ENCODE peak calls at places on chromosomes 16 and 17, in seven cellular contexts. One of them, this sample, is unnamed.

GRCh38 chr17:28925912-28926365 is 23.1 kb upstream of the DHRS13 start:
- DNase-seq in body of pancreas: no peak
- DNase-seq in left ventricle myocardium inferior: no peak
- DNase-seq in HFF-Myc: peak
- DNase-seq in stomach: no peak
- DNase-seq in endothelial cell: no peak
- DNase-seq in uterus: no peak
- DNase-seq in this sample: peak

GRCh38 chr17:51289776-51290175 is 29.4 kb downstream of the UTP18 start:
- DNase-seq in uterus: no peak
- DNase-seq in stomach: no peak
- DNase-seq in endothelial cell: no peak
- DNase-seq in HFF-Myc: no peak
- DNase-seq in body of pancreas: no peak
- DNase-seq in left ventricle myocardium inferior: no peak
- DNase-seq in this sample: peak

GRCh38 chr16:21638573-21638975 is 13.8 kb downstream of the IGSF6 start:
- DNase-seq in endothelial cell: no peak
- DNase-seq in body of pancreas: no peak
- DNase-seq in uterus: no peak
- DNase-seq in stomach: no peak
- DNase-seq in left ventricle myocardium inferior: no peak
- DNase-seq in HFF-Myc: no peak
- DNase-seq in this sample: peak

GRCh38 chr16:19432429-19432828 is 14.7 kb downstream of the TMC5 start:
- DNase-seq in endothelial cell: peak
- DNase-seq in left ventricle myocardium inferior: no peak
- DNase-seq in stomach: no peak
- DNase-seq in HFF-Myc: no peak
- DNase-seq in uterus: no peak
- DNase-seq in body of pancreas: peak
- DNase-seq in this sample: no peak

GRCh38 chr16:593406-593805 is 3.5 kb downstream of the RAB40C start:
- DNase-seq in uterus: no peak
- DNase-seq in HFF-Myc: no peak
- DNase-seq in stomach: peak
- DNase-seq in left ventricle myocardium inferior: no peak
- DNase-seq in body of pancreas: peak
- DNase-seq in endothelial cell: no peak
- DNase-seq in this sample: no peak

GRCh38 chr17:69367298-69367697 is 40.4 kb upstream of the ABCA5 start:
- DNase-seq in body of pancreas: no peak
- DNase-seq in HFF-Myc: no peak
- DNase-seq in left ventricle myocardium inferior: no peak
- DNase-seq in uterus: no peak
- DNase-seq in endothelial cell: no peak
- DNase-seq in stomach: no peak
- DNase-seq in this sample: no peak

GRCh38 chr17:8108972-8109668 is 9.2 kb downstream of the ALOXE3 start:
- DNase-seq in stomach: no peak
- DNase-seq in body of pancreas: no peak
- DNase-seq in HFF-Myc: no peak
- DNase-seq in endothelial cell: no peak
- DNase-seq in uterus: no peak
- DNase-seq in left ventricle myocardium inferior: no peak
- DNase-seq in this sample: no peak

GRCh38 chr17:76816590-76817135 is 51.5 kb upstream of the MGAT5B start:
- DNase-seq in endothelial cell: peak
- DNase-seq in stomach: peak
- DNase-seq in HFF-Myc: no peak
- DNase-seq in left ventricle myocardium inferior: peak
- DNase-seq in uterus: no peak
- DNase-seq in body of pancreas: peak
- DNase-seq in this sample: peak

GRCh38 chr17:21019976-21020575 is 22.7 kb downstream of the USP22 start:
- DNase-seq in HFF-Myc: no peak
- DNase-seq in left ventricle myocardium inferior: peak
- DNase-seq in stomach: peak
- DNase-seq in body of pancreas: no peak
- DNase-seq in endothelial cell: no peak
- DNase-seq in uterus: no peak
- DNase-seq in this sample: peak

GRCh38 chr17:1907818-1908698 is 78.3 kb downstream of the RPA1 start:
- DNase-seq in left ventricle myocardium inferior: no peak
- DNase-seq in stomach: no peak
- DNase-seq in endothelial cell: peak
- DNase-seq in body of pancreas: no peak
- DNase-seq in HFF-Myc: no peak
- DNase-seq in uterus: no peak
- DNase-seq in this sample: no peak

GRCh38 chr17:13204607-13205237 is 186.9 kb upstream of the ELAC2 start:
- DNase-seq in stomach: no peak
- DNase-seq in uterus: no peak
- DNase-seq in body of pancreas: no peak
- DNase-seq in endothelial cell: no peak
- DNase-seq in HFF-Myc: no peak
- DNase-seq in left ventricle myocardium inferior: no peak
- DNase-seq in this sample: no peak

GRCh38 chr17:1188812-1189211 is 9.0 kb upstream of the ABR start:
- DNase-seq in endothelial cell: no peak
- DNase-seq in HFF-Myc: no peak
- DNase-seq in body of pancreas: peak
- DNase-seq in uterus: peak
- DNase-seq in left ventricle myocardium inferior: peak
- DNase-seq in stomach: peak
- DNase-seq in this sample: peak

GRCh38 chr16:20763461-20764232 is at the start of gene ACSM3:
- DNase-seq in uterus: peak
- DNase-seq in HFF-Myc: peak
- DNase-seq in stomach: peak
- DNase-seq in endothelial cell: no peak
- DNase-seq in body of pancreas: peak
- DNase-seq in left ventricle myocardium inferior: no peak
- DNase-seq in this sample: peak

GRCh38 chr16:22681881-22682291 is 132.1 kb upstream of the HS3ST2 start:
- DNase-seq in uterus: no peak
- DNase-seq in body of pancreas: no peak
- DNase-seq in stomach: no peak
- DNase-seq in endothelial cell: no peak
- DNase-seq in left ventricle myocardium inferior: no peak
- DNase-seq in HFF-Myc: no peak
- DNase-seq in this sample: no peak

GRCh38 chr16:85171809-85172464 is 59.7 kb upstream of the CIBAR2 start:
- DNase-seq in endothelial cell: no peak
- DNase-seq in left ventricle myocardium inferior: no peak
- DNase-seq in uterus: no peak
- DNase-seq in stomach: no peak
- DNase-seq in HFF-Myc: no peak
- DNase-seq in body of pancreas: no peak
- DNase-seq in this sample: no peak

GRCh38 chr17:14856156-14856555 is 409.0 kb downstream of the PMP22 start:
- DNase-seq in body of pancreas: no peak
- DNase-seq in stomach: no peak
- DNase-seq in endothelial cell: no peak
- DNase-seq in HFF-Myc: no peak
- DNase-seq in left ventricle myocardium inferior: no peak
- DNase-seq in uterus: no peak
- DNase-seq in this sample: no peak

GRCh38 chr16:19625039-19625438 is 69.5 kb downstream of the VPS35L start:
- DNase-seq in HFF-Myc: no peak
- DNase-seq in body of pancreas: no peak
- DNase-seq in endothelial cell: no peak
- DNase-seq in uterus: no peak
- DNase-seq in left ventricle myocardium inferior: no peak
- DNase-seq in stomach: no peak
- DNase-seq in this sample: no peak

GRCh38 chr16:81997738-81998137 is 13.5 kb downstream of the SDR42E1 start:
- DNase-seq in uterus: peak
- DNase-seq in HFF-Myc: no peak
- DNase-seq in stomach: no peak
- DNase-seq in endothelial cell: no peak
- DNase-seq in left ventricle myocardium inferior: no peak
- DNase-seq in body of pancreas: no peak
- DNase-seq in this sample: peak

GRCh38 chr16:81995651-81996050 is 15.6 kb downstream of the SDR42E1 start:
- DNase-seq in left ventricle myocardium inferior: no peak
- DNase-seq in body of pancreas: no peak
- DNase-seq in endothelial cell: no peak
- DNase-seq in HFF-Myc: no peak
- DNase-seq in stomach: no peak
- DNase-seq in uterus: no peak
- DNase-seq in this sample: no peak

GRCh38 chr16:82002831-82003230 is 8.4 kb downstream of the SDR42E1 start:
- DNase-seq in endothelial cell: no peak
- DNase-seq in stomach: no peak
- DNase-seq in uterus: no peak
- DNase-seq in HFF-Myc: no peak
- DNase-seq in left ventricle myocardium inferior: no peak
- DNase-seq in body of pancreas: no peak
- DNase-seq in this sample: no peak

GRCh38 chr16:81994485-81994884 is 16.8 kb downstream of the SDR42E1 start:
- DNase-seq in uterus: no peak
- DNase-seq in stomach: no peak
- DNase-seq in HFF-Myc: no peak
- DNase-seq in body of pancreas: no peak
- DNase-seq in left ventricle myocardium inferior: no peak
- DNase-seq in endothelial cell: no peak
- DNase-seq in this sample: no peak

DNA sequence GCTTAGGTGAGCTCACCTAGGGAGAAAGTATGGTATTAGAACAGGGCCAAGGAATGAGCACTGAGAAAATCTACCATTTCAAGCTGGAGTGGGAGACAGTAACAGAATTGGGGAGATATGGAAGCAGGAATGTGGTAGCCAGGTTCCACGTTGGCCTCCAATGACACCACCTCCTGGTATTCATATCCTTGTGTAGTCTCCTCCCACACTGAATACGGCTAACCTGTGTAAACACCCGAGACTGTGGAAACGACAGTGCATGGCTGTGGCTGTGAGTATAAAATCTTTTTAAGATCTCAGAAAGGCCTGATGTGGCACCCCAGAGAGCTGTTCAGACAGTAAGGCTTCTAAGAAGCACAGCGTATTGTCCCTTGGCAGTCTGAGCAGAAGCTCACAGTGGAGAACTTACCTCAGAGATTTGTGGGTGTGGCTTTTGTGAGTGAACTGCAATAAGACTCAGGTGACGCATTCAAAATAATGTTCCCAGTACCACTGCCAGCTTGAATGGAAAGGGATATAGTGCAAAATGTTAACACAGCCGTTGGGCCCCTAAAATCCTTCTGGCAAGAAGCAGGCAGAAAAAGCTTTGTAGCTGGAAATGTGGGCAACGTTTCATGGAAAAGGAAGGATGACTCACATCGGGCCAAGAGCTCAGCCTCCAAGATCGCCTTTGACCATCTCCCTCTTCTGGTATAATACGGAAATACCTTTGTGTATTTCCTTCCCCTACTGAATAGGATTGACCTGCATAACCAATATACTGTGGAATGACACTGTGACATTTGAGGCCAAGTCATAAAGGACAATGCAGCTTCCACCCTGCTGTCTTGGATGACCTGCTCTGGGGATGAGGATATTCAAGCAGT is 14.4 kb downstream of the SDR42E1 start:
- DNase-seq in left ventricle myocardium inferior: no peak
- DNase-seq in endothelial cell: no peak
- DNase-seq in body of pancreas: no peak
- DNase-seq in stomach: no peak
- DNase-seq in HFF-Myc: peak
- DNase-seq in uterus: peak
- DNase-seq in this sample: peak
- TF ChIP-seq CTCF in left ventricle myocardium inferior: peak
- TF ChIP-seq CTCF in endothelial cell: peak
- TF ChIP-seq CTCF in body of pancreas: no peak
- TF ChIP-seq CTCF in stomach: no peak
- TF ChIP-seq CTCF in HFF-Myc: peak
- TF ChIP-seq CTCF in uterus: no peak
- TF ChIP-seq CTCF in this sample: peak

GRCh38 chr17:35433075-35433894 is 985 bp upstream of the SLFN12 start:
- DNase-seq in body of pancreas: peak
- DNase-seq in HFF-Myc: peak
- DNase-seq in left ventricle myocardium inferior: peak
- DNase-seq in uterus: peak
- DNase-seq in stomach: peak
- DNase-seq in endothelial cell: peak
- DNase-seq in this sample: peak
- TF ChIP-seq CTCF in body of pancreas: peak
- TF ChIP-seq CTCF in HFF-Myc: peak
- TF ChIP-seq CTCF in left ventricle myocardium inferior: peak
- TF ChIP-seq CTCF in uterus: peak
- TF ChIP-seq CTCF in stomach: no peak
- TF ChIP-seq CTCF in endothelial cell: peak
- TF ChIP-seq CTCF in this sample: peak

GRCh38 chr16:82641336-82641984 is 14.7 kb downstream of the CDH13 start:
- DNase-seq in HFF-Myc: no peak
- DNase-seq in uterus: no peak
- DNase-seq in left ventricle myocardium inferior: no peak
- DNase-seq in endothelial cell: no peak
- DNase-seq in stomach: no peak
- DNase-seq in body of pancreas: no peak
- DNase-seq in this sample: peak
- TF ChIP-seq CTCF in HFF-Myc: peak
- TF ChIP-seq CTCF in uterus: no peak
- TF ChIP-seq CTCF in left ventricle myocardium inferior: peak
- TF ChIP-seq CTCF in endothelial cell: no peak
- TF ChIP-seq CTCF in stomach: no peak
- TF ChIP-seq CTCF in body of pancreas: no peak
- TF ChIP-seq CTCF in this sample: peak

GRCh38 chr17:27552467-27552779 is 78.6 kb upstream of the LGALS9 start:
- DNase-seq in left ventricle myocardium inferior: no peak
- DNase-seq in endothelial cell: no peak
- DNase-seq in uterus: no peak
- DNase-seq in body of pancreas: no peak
- DNase-seq in stomach: no peak
- DNase-seq in HFF-Myc: no peak
- DNase-seq in this sample: peak
- TF ChIP-seq CTCF in left ventricle myocardium inferior: no peak
- TF ChIP-seq CTCF in endothelial cell: no peak
- TF ChIP-seq CTCF in uterus: no peak
- TF ChIP-seq CTCF in body of pancreas: no peak
- TF ChIP-seq CTCF in stomach: no peak
- TF ChIP-seq CTCF in HFF-Myc: no peak
- TF ChIP-seq CTCF in this sample: no peak

DNA sequence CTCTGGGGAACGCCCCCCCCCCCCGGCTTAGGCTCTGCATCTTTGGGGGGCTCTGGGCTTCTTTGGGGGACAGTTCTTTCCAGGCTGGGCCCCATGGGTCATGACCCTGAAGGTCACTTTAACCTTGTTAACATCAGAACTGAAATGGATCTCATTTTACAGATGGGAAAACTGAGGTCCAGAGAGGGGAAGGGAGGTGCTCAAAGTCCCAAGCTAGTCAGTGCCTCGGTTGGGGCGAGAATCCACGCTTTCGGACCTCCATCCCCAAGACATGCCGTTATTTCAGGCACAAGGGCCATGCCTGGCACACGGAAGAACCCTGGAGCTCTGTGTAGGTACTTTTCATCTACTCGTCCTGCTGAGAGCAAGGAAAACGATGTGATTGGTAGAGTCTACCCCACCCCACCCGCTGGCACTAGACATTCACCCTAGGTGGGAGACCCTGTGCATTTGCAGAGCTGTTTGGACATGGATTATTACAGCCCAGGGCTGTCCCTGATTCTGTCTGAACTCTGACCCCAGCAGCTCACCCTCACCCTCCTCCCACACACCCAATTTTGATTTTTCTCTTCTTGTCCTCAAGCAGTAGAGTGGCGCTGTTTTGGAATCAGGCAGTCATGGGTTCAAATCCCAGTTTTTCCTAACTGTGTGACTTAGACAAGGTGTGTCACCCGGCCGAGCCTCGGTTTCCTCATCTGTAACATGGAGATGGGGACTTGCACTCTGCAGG is 155.1 kb upstream of the CDC42EP4 start:
- DNase-seq in left ventricle myocardium inferior: no peak
- DNase-seq in uterus: no peak
- DNase-seq in HFF-Myc: no peak
- DNase-seq in body of pancreas: no peak
- DNase-seq in endothelial cell: no peak
- DNase-seq in stomach: no peak
- DNase-seq in this sample: no peak
- TF ChIP-seq CTCF in left ventricle myocardium inferior: no peak
- TF ChIP-seq CTCF in uterus: no peak
- TF ChIP-seq CTCF in HFF-Myc: no peak
- TF ChIP-seq CTCF in body of pancreas: no peak
- TF ChIP-seq CTCF in endothelial cell: no peak
- TF ChIP-seq CTCF in stomach: no peak
- TF ChIP-seq CTCF in this sample: no peak